ENCODE peak calls at places on chromosome 2, in nine cellular contexts. M is upper lobe of right lung; I is cardiac muscle cell; O is IMR-90; Q is RWPE2; X is psoas muscle; R is BE2C; Z is CD8-positive, alpha-beta T cell; E is neural progenitor cell. G is an unnamed sample. For H3K4me1, the result is how much of the 10 kb centered on the place peaks cover.

GRCh38 chr2:108612153-108612513 is 77.9 kb downstream of the LIMS1 start:
- DNase-seq in M (no peak), I (no peak), O (peak), Q (no peak), X (no peak), R (no peak), Z (peak), E (no peak), G (no peak)

GRCh38 chr2:141611981-141612380 is 518.8 kb downstream of the LRP1B start:
- DNase-seq in M (no peak), I (no peak), O (peak), Q (no peak), X (no peak), R (no peak), Z (no peak), E (no peak), G (no peak)

GRCh38 chr2:88590998-88591613 is 36.2 kb downstream of the EIF2AK3 start:
- DNase-seq in M (no peak), I (peak), O (peak), Q (no peak), X (no peak), R (peak), Z (peak), E (peak), G (no peak)

GRCh38 chr2:128396500-128396891 is 77.8 kb upstream of the HS6ST1 start:
- DNase-seq in M (peak), I (peak), O (peak), Q (no peak), X (no peak), R (peak), Z (no peak), E (peak), G (no peak)

GRCh38 chr2:41879367-41879871 is 168.4 kb upstream of the PKDCC start:
- DNase-seq in M (no peak), I (peak), O (no peak), Q (no peak), X (no peak), R (peak), Z (no peak), E (peak), G (no peak)

GRCh38 chr2:44951124-44951523 is 9.6 kb downstream of the SIX3 start:
- DNase-seq in M (no peak), I (no peak), O (no peak), Q (no peak), X (no peak), R (no peak), Z (no peak), E (no peak), G (no peak)

GRCh38 chr2:241558532-241559488 is at the start of gene BOK:
- DNase-seq in M (peak), I (peak), O (peak), Q (peak), X (peak), R (peak), Z (no peak), E (peak), G (no peak)

GRCh38 chr2:219552382-219553167 is 8.7 kb downstream of the TMEM198 start:
- DNase-seq in M (peak), I (peak), O (peak), Q (peak), X (peak), R (peak), Z (peak), E (peak), G (peak)

GRCh38 chr2:112646102-112646719 is 472 bp downstream of the SLC20A1 start:
- DNase-seq in M (no peak), I (no peak), O (no peak), Q (no peak), X (peak), R (peak), Z (no peak), E (peak), G (no peak)

GRCh38 chr2:235495373-235496238 is 1.8 kb downstream of the AGAP1 start:
- DNase-seq in M (no peak), I (no peak), O (no peak), Q (no peak), X (no peak), R (no peak), Z (no peak), E (peak), G (no peak)

GRCh38 chr2:48483916-48484315 is 46.0 kb upstream of the STON1 start:
- DNase-seq in M (no peak), I (no peak), O (peak), Q (no peak), X (no peak), R (no peak), Z (no peak), E (no peak), G (no peak)

GRCh38 chr2:233976690-233977294 is 59.6 kb downstream of the TRPM8 start:
- DNase-seq in M (no peak), I (peak), O (peak), Q (no peak), X (no peak), R (peak), Z (no peak), E (peak), G (no peak)

GRCh38 chr2:109712746-109713145 is 81.4 kb upstream of the RGPD5 start:
- DNase-seq in M (peak), I (no peak), O (no peak), Q (no peak), X (no peak), R (no peak), Z (no peak), E (no peak), G (no peak)

GRCh38 chr2:179332903-179333302 is 68.3 kb upstream of the SESTD1 start:
- DNase-seq in M (no peak), I (no peak), O (peak), Q (no peak), X (no peak), R (no peak), Z (no peak), E (no peak), G (no peak)

GRCh38 chr2:240319855-240320560 is 115.5 kb upstream of the GPC1 start:
- DNase-seq in M (no peak), I (no peak), O (peak), Q (no peak), X (no peak), R (no peak), Z (no peak), E (peak), G (no peak)

GRCh38 chr2:99989905-99990304 is 152.5 kb downstream of the AFF3 start:
- DNase-seq in M (no peak), I (no peak), O (no peak), Q (no peak), X (no peak), R (no peak), Z (no peak), E (no peak), G (no peak)

GRCh38 chr2:241813080-241813805 is 4.2 kb downstream of the NEU4 start:
- DNase-seq in M (peak), I (no peak), O (no peak), Q (no peak), X (peak), R (no peak), Z (no peak), E (no peak), G (no peak)

GRCh38 chr2:168457177-168457905 is 1.3 kb downstream of the CERS6 start:
- DNase-seq in M (no peak), I (no peak), O (no peak), Q (no peak), X (no peak), R (no peak), Z (no peak), E (no peak), G (no peak)

GRCh38 chr2:51695531-51695930 is 663.6 kb upstream of the NRXN1 start:
- DNase-seq in M (no peak), I (no peak), O (peak), Q (no peak), X (no peak), R (no peak), Z (no peak), E (no peak), G (no peak)

GRCh38 chr2:178478102-178478441 is 328 bp downstream of the FKBP7 start:
- DNase-seq in M (no peak), I (peak), O (peak), Q (no peak), X (no peak), R (no peak), Z (no peak), E (peak), G (no peak)

GRCh38 chr2:52258038-52258437 is 1226.1 kb upstream of the NRXN1 start:
- DNase-seq in M (no peak), I (no peak), O (no peak), Q (no peak), X (no peak), R (no peak), Z (no peak), E (no peak), G (no peak)

GRCh38 chr2:235439959-235440662 is 53.7 kb upstream of the AGAP1 start:
- DNase-seq in M (no peak), I (no peak), O (no peak), Q (no peak), X (no peak), R (no peak), Z (no peak), E (no peak), G (no peak)

GRCh38 chr2:218006741-218007140 is 3.9 kb upstream of the TNS1 start:
- DNase-seq in M (no peak), I (no peak), O (peak), Q (no peak), X (no peak), R (no peak), Z (no peak), E (no peak), G (no peak)

GRCh38 chr2:240947176-240947575 is 41.0 kb downstream of the CROCC2 start:
- DNase-seq in M (peak), I (no peak), O (no peak), Q (no peak), X (no peak), R (no peak), Z (no peak), E (no peak), G (peak)

GRCh38 chr2:12717988-12718661 is 1.4 kb downstream of the TRIB2 start:
- DNase-seq in M (no peak), I (peak), O (peak), Q (no peak), X (no peak), R (peak), Z (peak), E (peak), G (no peak)

GRCh38 chr2:219270055-219270372 is 9.2 kb upstream of the DNAJB2 start:
- DNase-seq in M (peak), I (no peak), O (no peak), Q (no peak), X (no peak), R (no peak), Z (no peak), E (no peak), G (no peak)

GRCh38 chr2:181743723-181744031 is 63.4 kb upstream of the NEUROD1 start:
- DNase-seq in M (no peak), I (no peak), O (no peak), Q (no peak), X (no peak), R (no peak), Z (no peak), E (no peak), G (no peak)

GRCh38 chr2:3667151-3667631 is 9.2 kb downstream of the ALLC start:
- DNase-seq in M (peak), I (no peak), O (peak), Q (no peak), X (no peak), R (peak), Z (no peak), E (no peak), G (no peak)

DNA sequence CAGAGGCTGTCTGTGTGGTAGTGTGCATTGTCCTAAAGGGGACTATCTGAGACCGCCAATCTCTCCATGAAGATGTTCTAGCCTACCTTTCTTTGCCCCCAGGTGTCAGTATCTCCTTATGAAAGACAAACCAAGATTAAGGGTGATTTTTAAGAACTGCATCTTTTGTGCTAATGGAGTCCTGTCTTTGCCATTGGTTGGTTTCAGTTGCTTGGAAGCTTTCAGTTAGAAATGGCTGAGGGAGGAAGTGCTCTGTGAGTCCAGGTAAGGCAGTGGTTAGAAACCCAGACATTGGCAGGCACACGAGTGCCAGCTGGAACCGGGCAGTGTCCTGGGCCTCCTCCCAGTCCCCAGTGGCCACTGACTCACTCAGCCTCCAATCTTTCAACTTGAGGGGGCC is 111.3 kb downstream of the DOCK10 start:
- DNase-seq in M (no peak), I (no peak), O (no peak), Q (no peak), X (no peak), R (no peak), Z (no peak), E (no peak), G (no peak)
- TF ChIP-seq CTCF in M (no peak), I (no peak), O (no peak), Q (no peak), X (no peak), R (no peak), Z (peak), E (no peak), G (no peak)

GRCh38 chr2:101884423-101884822 is 107.3 kb upstream of the IL1R2 start:
- DNase-seq in M (no peak), I (no peak), O (no peak), Q (no peak), X (no peak), R (no peak), Z (no peak), E (no peak), G (no peak)
- H3K4me1 ChIP-seq in M (under half), I (under half), O (under half), Q (under half), X (under half), R (under half), Z (under half), E (under half), G (under half)

DNA sequence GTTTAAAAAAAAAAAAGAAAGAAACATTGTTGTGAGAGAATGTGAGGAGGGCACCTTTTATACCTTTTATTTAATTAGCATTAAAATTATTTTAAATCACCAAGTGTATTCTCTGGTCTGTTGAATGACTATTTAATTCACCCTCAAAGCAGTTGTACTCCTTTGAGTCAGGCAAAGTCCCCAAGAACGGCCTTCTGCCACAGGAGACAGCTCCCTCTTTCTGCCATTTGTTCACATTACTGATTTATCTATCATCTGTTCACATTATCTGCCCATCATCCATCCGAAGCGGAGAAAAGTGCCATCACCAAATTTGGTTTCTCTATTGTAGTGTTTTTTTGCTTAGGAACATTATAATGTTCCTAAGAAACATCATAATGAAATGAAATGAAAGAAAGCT is 240.7 kb upstream of the DPP10 start:
- DNase-seq in M (no peak), I (no peak), O (no peak), Q (no peak), X (no peak), R (no peak), Z (no peak), E (no peak), G (no peak)
- TF ChIP-seq CTCF in M (no peak), I (no peak), O (peak), Q (peak), X (no peak), R (no peak), Z (no peak), E (peak), G (no peak)

DNA sequence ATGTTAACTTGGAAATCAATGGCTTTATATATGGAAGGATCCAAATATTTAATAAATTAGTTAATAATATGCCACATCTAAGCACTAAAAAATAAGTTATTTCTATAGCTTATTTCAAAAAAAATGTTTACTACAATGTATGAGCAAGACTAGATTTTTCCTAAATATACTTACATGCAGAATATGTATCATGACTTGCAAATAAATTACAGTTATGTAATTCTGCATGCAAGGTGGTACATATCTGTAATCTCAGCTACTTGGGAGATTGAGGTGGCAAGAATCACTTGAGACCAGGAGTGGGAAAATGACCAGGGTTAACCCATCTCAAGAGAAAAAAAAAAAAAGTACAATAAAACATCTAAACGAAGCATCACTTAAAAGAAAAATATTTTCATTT is 11.6 kb downstream of the PUM2 start:
- DNase-seq in M (no peak), I (no peak), O (no peak), Q (no peak), X (no peak), R (no peak), Z (no peak), E (no peak), G (no peak)
- H3K4me1 ChIP-seq in M (half or more), I (under half), O (under half), Q (under half), X (half or more), R (under half), Z (half or more), E (under half), G (half or more)